ENCODE peak calls at places on chromosomes 1 and 21, in four cellular contexts. V, B, M and L are unnamed samples.

GRCh38 chr1:201766117-201766863 is 62.7 kb upstream of the IPO9 start:
- DNase-seq in M (peak), B (no peak), V (peak), L (no peak)

GRCh38 chr21:36487641-36488307 is 7.9 kb upstream of the CLDN14 start:
- DNase-seq in B (no peak), V (peak), M (no peak), L (peak)

GRCh38 chr1:103087261-103087660 is 21.1 kb downstream of the COL11A1 start:
- DNase-seq in B (no peak), V (no peak), M (no peak), L (no peak)

GRCh38 chr1:174990382-174990999 is 9.3 kb upstream of the CACYBP start:
- DNase-seq in M (no peak), V (peak), B (no peak), L (peak)

GRCh38 chr1:10155087-10155712 is 55.2 kb upstream of the KIF1B start:
- DNase-seq in M (no peak), B (no peak), V (no peak), L (no peak)

GRCh38 chr1:237789619-237790018 is 101.1 kb downstream of the ZP4 start:
- DNase-seq in M (no peak), B (no peak), V (no peak), L (no peak)

GRCh38 chr1:81699234-81699633 is 101.5 kb upstream of the ADGRL2 start:
- DNase-seq in B (no peak), V (peak), M (no peak), L (no peak)

GRCh38 chr1:44408181-44409018 is 3.3 kb downstream of the RNF220 start:
- DNase-seq in M (no peak), B (no peak), V (no peak), L (no peak)

GRCh38 chr1:85427358-85427757 is 37.6 kb downstream of the DDAH1 start:
- DNase-seq in V (no peak), M (no peak), B (no peak), L (no peak)

GRCh38 chr1:58895082-58895481 is 111.2 kb upstream of the JUN start:
- DNase-seq in M (no peak), V (no peak), B (no peak), L (no peak)

GRCh38 chr1:6570066-6570465 is 9.7 kb upstream of the ZBTB48 start:
- DNase-seq in M (no peak), V (no peak), B (no peak), L (no peak)

GRCh38 chr1:216721878-216722277 is 1.4 kb downstream of the ESRRG start:
- DNase-seq in M (no peak), B (no peak), V (no peak), L (no peak)

GRCh38 chr1:244444854-244445253 is 6.9 kb downstream of the ADSS2 start:
- DNase-seq in B (no peak), M (no peak), V (peak), L (no peak)

GRCh38 chr1:235759336-235759735 is 107.4 kb downstream of the LYST start:
- DNase-seq in V (no peak), M (no peak), B (no peak), L (no peak)

GRCh38 chr1:186206046-186206564 is 168.9 kb downstream of the TPR start:
- DNase-seq in M (no peak), V (no peak), B (no peak), L (no peak)

GRCh38 chr1:110210604-110211502 is 739 bp downstream of the KCNC4 start:
- DNase-seq in V (no peak), B (peak), M (peak), L (peak)

GRCh38 chr1:86155807-86156561 is 588 bp downstream of the COL24A1 start:
- DNase-seq in V (peak), M (no peak), B (no peak), L (peak)